ENCODE peak calls at places on chromosomes 6 and 20, in eight cellular contexts. Y is heart left ventricle, G is OCI-LY7, U is endodermal cell, S is suprapubic skin, C is cardiac muscle cell, N is IMR-90, H is stomach. W is an unnamed sample.

GRCh38 chr6:83442752-83443151 is 11.9 kb upstream of the ME1 start:
- DNase-seq in Y (no peak), G (no peak), U (no peak), S (no peak), C (peak), N (peak), H (no peak), W (peak)

GRCh38 chr20:11919571-11919970 is 1.9 kb downstream of the BTBD3 start:
- DNase-seq in Y (no peak), G (no peak), U (no peak), S (no peak), C (no peak), N (no peak), H (no peak), W (no peak)

GRCh38 chr6:21598662-21599061 is 5.1 kb downstream of the SOX4 start:
- DNase-seq in Y (no peak), G (peak), U (no peak), S (no peak), C (peak), N (no peak), H (no peak), W (no peak)

GRCh38 chr6:159359581-159360264 is 190.5 kb downstream of the FNDC1 start:
- DNase-seq in Y (no peak), G (no peak), U (no peak), S (no peak), C (no peak), N (no peak), H (no peak), W (no peak)

GRCh38 chr20:63457737-63458136 is 14.7 kb downstream of the KCNQ2 start:
- DNase-seq in Y (peak), G (no peak), U (no peak), S (no peak), C (peak), N (no peak), H (peak), W (peak)

GRCh38 chr6:71279740-71280139 is 8.9 kb upstream of the OGFRL1 start:
- DNase-seq in Y (no peak), G (no peak), U (no peak), S (no peak), C (no peak), N (no peak), H (no peak), W (no peak)

GRCh38 chr6:137874204-137875001 is 7.3 kb downstream of the TNFAIP3 start:
- DNase-seq in Y (no peak), G (no peak), U (no peak), S (no peak), C (peak), N (no peak), H (peak), W (no peak)

GRCh38 chr6:28542440-28543293 is 17.0 kb downstream of the GPX5 start:
- DNase-seq in Y (no peak), G (peak), U (peak), S (no peak), C (peak), N (peak), H (no peak), W (peak)

GRCh38 chr20:54133434-54134427 is 40.1 kb downstream of the CYP24A1 start:
- DNase-seq in Y (no peak), G (no peak), U (no peak), S (no peak), C (peak), N (peak), H (no peak), W (no peak)

GRCh38 chr20:39342463-39342862 is 380.3 kb downstream of the DHX35 start:
- DNase-seq in Y (no peak), G (no peak), U (no peak), S (no peak), C (no peak), N (no peak), H (no peak), W (peak)

GRCh38 chr20:44771172-44771535 is 25.5 kb downstream of the KCNK15 start:
- DNase-seq in Y (no peak), G (no peak), U (no peak), S (no peak), C (no peak), N (no peak), H (no peak), W (no peak)

GRCh38 chr6:142635130-142635529 is 309.8 kb downstream of the HIVEP2 start:
- DNase-seq in Y (no peak), G (no peak), U (no peak), S (no peak), C (no peak), N (peak), H (no peak), W (no peak)

GRCh38 chr6:157020398-157021266 is 243.5 kb downstream of the ARID1B start:
- DNase-seq in Y (peak), G (peak), U (peak), S (no peak), C (peak), N (peak), H (no peak), W (peak)

GRCh38 chr6:41424370-41425058 is 89.1 kb downstream of the NCR2 start:
- DNase-seq in Y (peak), G (peak), U (peak), S (peak), C (peak), N (peak), H (peak), W (peak)

GRCh38 chr6:145110109-145110508 is 625.2 kb downstream of the EPM2A start:
- DNase-seq in Y (no peak), G (no peak), U (no peak), S (no peak), C (no peak), N (no peak), H (no peak), W (no peak)

GRCh38 chr6:34243901-34244884 is 4.6 kb downstream of the SMIM29 start:
- DNase-seq in Y (peak), G (peak), U (peak), S (no peak), C (peak), N (peak), H (peak), W (peak)

GRCh38 chr6:76671751-76672150 is 599.3 kb upstream of the IMPG1 start:
- DNase-seq in Y (no peak), G (no peak), U (no peak), S (no peak), C (no peak), N (no peak), H (no peak), W (no peak)

GRCh38 chr6:134161036-134161435 is 108.6 kb upstream of the SLC2A12 start:
- DNase-seq in Y (no peak), G (no peak), U (no peak), S (no peak), C (peak), N (peak), H (no peak), W (no peak)

GRCh38 chr6:43706788-43707187 is 19.2 kb upstream of the MRPS18A start:
- DNase-seq in Y (no peak), G (no peak), U (no peak), S (no peak), C (peak), N (peak), H (no peak), W (no peak)

GRCh38 chr6:35140991-35141720 is at the start of gene TCP11:
- DNase-seq in Y (peak), G (no peak), U (peak), S (no peak), C (peak), N (no peak), H (peak), W (no peak)

GRCh38 chr6:142014515-142014914 is 118.2 kb upstream of the GJE1 start:
- DNase-seq in Y (no peak), G (no peak), U (peak), S (no peak), C (peak), N (peak), H (no peak), W (peak)

GRCh38 chr6:111710911-111711310 is 105.2 kb upstream of the TRAF3IP2 start:
- DNase-seq in Y (no peak), G (no peak), U (no peak), S (no peak), C (no peak), N (no peak), H (no peak), W (no peak)

GRCh38 chr20:16123623-16124022 is 449.6 kb downstream of the KIF16B start:
- DNase-seq in Y (no peak), G (no peak), U (no peak), S (no peak), C (no peak), N (no peak), H (no peak), W (no peak)

GRCh38 chr6:303948-304558 is 11.8 kb downstream of the DUSP22 start:
- DNase-seq in Y (no peak), G (no peak), U (peak), S (no peak), C (no peak), N (no peak), H (no peak), W (no peak)

GRCh38 chr20:40805592-40805991 is 116.6 kb upstream of the MAFB start:
- DNase-seq in Y (no peak), G (no peak), U (no peak), S (no peak), C (no peak), N (no peak), H (peak), W (no peak)

GRCh38 chr6:166767191-166767590 is 140.1 kb upstream of the RPS6KA2 start:
- DNase-seq in Y (no peak), G (no peak), U (peak), S (no peak), C (no peak), N (no peak), H (peak), W (no peak)

GRCh38 chr20:2866236-2866635 is 7.0 kb upstream of the PTPRA start:
- DNase-seq in Y (no peak), G (no peak), U (no peak), S (no peak), C (no peak), N (no peak), H (no peak), W (no peak)

GRCh38 chr20:45545754-45546453 is 1.3 kb downstream of the EPPIN start:
- DNase-seq in Y (no peak), G (peak), U (peak), S (no peak), C (peak), N (peak), H (no peak), W (peak)

GRCh38 chr6:161080263-161080970 is 88.8 kb downstream of the MAP3K4 start:
- DNase-seq in Y (no peak), G (no peak), U (no peak), S (no peak), C (peak), N (no peak), H (no peak), W (no peak)

GRCh38 chr20:64142546-64142945 is 21.7 kb upstream of the MYT1 start:
- DNase-seq in Y (no peak), G (no peak), U (no peak), S (peak), C (no peak), N (no peak), H (no peak), W (no peak)

GRCh38 chr20:14117768-14118167 is 122.5 kb downstream of the MACROD2 start:
- DNase-seq in Y (no peak), G (no peak), U (no peak), S (no peak), C (no peak), N (no peak), H (no peak), W (no peak)

GRCh38 chr6:18561006-18561750 is 174.0 kb downstream of the RNF144B start:
- DNase-seq in Y (peak), G (no peak), U (no peak), S (no peak), C (peak), N (no peak), H (no peak), W (peak)

GRCh38 chr6:27062755-27063154 is 184.7 kb upstream of the PRSS16 start:
- DNase-seq in Y (no peak), G (no peak), U (no peak), S (no peak), C (no peak), N (no peak), H (no peak), W (no peak)

GRCh38 chr6:106105493-106105892 is 19.4 kb downstream of the PRDM1 start:
- DNase-seq in Y (no peak), G (no peak), U (no peak), S (no peak), C (no peak), N (no peak), H (no peak), W (no peak)

GRCh38 chr20:23085415-23086055 is 589 bp downstream of the CD93 start:
- DNase-seq in Y (no peak), G (no peak), U (no peak), S (peak), C (no peak), N (no peak), H (no peak), W (no peak)
- H3K27ac ChIP-seq in Y (peak), G (no peak), U (no peak), S (peak), C (no peak), N (no peak), H (peak), W (no peak)

GRCh38 chr20:25310268-25310920 is 62.5 kb downstream of the PYGB start:
- DNase-seq in Y (no peak), G (peak), U (no peak), S (peak), C (peak), N (peak), H (peak), W (peak)
- TF ChIP-seq CTCF in Y (peak), G (peak), U (peak), S (peak), C (peak), N (peak), H (peak), W (peak)

DNA sequence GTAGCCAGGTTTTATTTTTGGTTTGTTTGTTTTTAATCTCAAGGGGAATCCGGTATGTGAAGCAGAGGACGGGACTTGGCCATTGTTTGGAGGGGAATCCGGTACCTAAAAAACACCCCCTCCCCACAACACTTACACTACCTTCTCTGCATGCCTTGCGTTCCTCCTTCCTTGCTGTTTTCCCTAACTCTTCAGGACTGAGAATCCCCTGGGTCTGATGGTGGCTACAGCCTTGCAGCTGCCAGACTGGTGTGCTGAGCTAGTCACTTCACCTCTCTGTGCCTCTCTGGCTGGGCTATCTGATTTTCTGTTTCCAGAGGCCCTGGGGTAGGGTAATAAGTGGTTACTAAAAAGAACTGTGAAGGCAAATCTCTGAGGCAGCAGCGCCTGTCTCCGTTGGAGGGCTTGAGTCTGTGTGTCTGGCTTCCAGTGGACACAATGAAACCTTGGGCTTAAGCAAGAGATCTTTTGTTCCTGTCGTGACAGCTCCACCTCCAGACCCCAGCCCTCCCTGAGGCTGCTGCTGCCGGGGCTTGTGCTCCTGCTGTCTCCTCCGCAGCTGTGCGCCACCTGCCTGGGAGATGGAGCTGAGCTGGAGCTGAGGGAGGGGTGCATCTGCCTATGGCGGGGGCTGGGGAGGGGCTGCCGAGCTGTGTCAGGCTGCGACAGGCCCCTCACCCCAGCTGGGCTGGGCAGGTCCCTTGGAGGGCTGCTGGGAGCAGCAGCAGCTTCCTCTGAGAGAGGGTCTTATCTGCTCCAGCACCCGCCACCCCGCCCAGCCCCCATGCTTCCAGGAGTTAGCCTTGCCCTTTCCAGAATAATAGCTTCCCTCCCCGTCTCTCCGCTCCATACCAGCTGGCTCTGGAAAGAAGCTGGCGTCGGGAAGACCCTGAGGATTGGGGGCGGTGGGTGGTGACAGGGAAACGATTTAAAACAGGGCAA is 65.8 kb upstream of the CCDC167 start:
- DNase-seq in Y (no peak), G (no peak), U (peak), S (no peak), C (no peak), N (no peak), H (no peak), W (peak)
- H3K4me3 ChIP-seq in Y (peak), G (no peak), U (peak), S (peak), C (peak), N (peak), H (peak), W (peak)

GRCh38 chr20:4063631-4064030 is 48.3 kb upstream of the RNF24 start:
- DNase-seq in Y (no peak), G (no peak), U (peak), S (no peak), C (peak), N (peak), H (no peak), W (no peak)

GRCh38 chr20:4065405-4065841 is 50.1 kb upstream of the RNF24 start:
- DNase-seq in Y (no peak), G (no peak), U (no peak), S (no peak), C (peak), N (peak), H (no peak), W (no peak)

GRCh38 chr20:4062721-4063606 is 47.6 kb upstream of the RNF24 start:
- DNase-seq in Y (no peak), G (no peak), U (peak), S (peak), C (peak), N (no peak), H (no peak), W (no peak)

GRCh38 chr20:4066551-4066950 is 51.2 kb upstream of the RNF24 start:
- DNase-seq in Y (no peak), G (no peak), U (no peak), S (no peak), C (no peak), N (no peak), H (no peak), W (no peak)

DNA sequence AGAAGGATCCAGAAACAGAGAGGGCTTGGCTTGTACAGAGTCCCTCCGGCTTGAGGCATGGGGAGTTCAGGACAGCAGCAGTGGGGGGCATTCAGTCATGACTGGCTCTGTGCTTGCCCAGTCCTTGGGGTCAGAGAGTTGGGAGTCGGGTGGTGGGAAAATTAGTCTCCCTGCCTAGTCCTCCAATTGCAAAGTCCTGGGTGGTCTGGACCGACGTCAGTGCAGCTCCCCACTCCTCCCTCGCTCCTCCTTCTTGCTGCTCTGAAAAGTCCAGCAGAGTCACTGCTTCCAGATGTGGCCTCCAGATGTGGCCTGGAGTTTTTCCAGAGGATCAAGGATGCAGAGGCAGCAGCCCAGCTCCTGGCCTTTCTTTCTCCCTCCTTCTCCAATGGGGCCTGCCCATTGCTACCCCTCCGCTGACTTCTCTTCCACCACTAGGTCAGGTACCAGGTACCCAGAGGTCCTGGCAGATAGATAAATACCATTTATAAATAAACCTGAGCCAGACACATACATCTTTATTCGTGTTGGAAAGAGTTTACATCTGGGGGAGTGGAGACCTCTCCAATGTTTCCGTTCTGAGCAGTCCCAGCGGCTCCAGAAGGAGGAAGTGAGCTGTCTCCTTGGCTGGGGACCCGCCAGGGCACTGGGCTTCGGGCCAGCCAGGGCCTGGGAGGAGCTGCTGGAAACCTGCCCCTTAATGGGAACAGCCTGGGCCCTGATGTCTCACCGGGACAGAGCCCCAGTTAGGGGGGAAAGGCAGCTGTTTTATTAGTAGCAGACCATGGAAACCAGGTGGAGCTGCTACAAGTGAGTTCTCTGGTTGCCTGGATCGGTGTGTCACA is 49.0 kb upstream of the RNF24 start:
- DNase-seq in Y (peak), G (no peak), U (peak), S (peak), C (peak), N (peak), H (peak), W (peak)
- H3K27ac ChIP-seq in Y (peak), G (no peak), U (no peak), S (peak), C (peak), N (peak), H (peak), W (peak)

DNA sequence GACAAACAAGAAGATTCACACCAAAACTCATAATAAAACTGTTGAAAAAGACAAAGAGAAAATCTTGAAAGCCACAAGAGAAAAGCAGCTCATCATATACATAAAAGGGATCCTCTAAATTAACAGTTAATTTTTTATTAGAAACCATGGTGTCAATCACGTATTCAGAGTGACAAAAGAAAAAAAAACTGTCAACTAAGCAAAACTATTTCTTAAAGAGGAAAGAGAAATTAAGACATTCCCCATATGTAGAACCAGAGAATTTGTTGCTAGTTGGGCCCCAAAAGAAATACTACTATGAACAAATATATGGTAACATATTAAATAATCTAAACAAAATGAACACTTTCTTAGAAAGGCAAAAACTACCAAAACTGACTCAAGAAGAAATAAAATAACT is 74.3 kb upstream of the TENT5A start:
- DNase-seq in Y (no peak), G (no peak), U (no peak), S (no peak), C (no peak), N (no peak), H (no peak), W (no peak)
- TF ChIP-seq CTCF in Y (no peak), G (no peak), U (no peak), S (no peak), C (no peak), N (no peak), H (no peak), W (no peak)

GRCh38 chr20:37202267-37202943 is 23.1 kb upstream of the MROH8 start:
- DNase-seq in Y (no peak), G (peak), U (peak), S (no peak), C (peak), N (peak), H (no peak), W (peak)
- H3K4me3 ChIP-seq in Y (no peak), G (no peak), U (no peak), S (no peak), C (no peak), N (no peak), H (no peak), W (no peak)

GRCh38 chr6:75632247-75632646 is 30.6 kb downstream of the SENP6 start:
- DNase-seq in Y (no peak), G (no peak), U (no peak), S (no peak), C (no peak), N (peak), H (no peak), W (no peak)
- H3K27ac ChIP-seq in Y (peak), G (no peak), U (no peak), S (no peak), C (peak), N (no peak), H (no peak), W (peak)

GRCh38 chr6:150541587-150541986 is 58.1 kb upstream of the PLEKHG1 start:
- DNase-seq in Y (no peak), G (no peak), U (no peak), S (no peak), C (no peak), N (no peak), H (no peak), W (no peak)

GRCh38 chr6:150544793-150545192 is 54.9 kb upstream of the PLEKHG1 start:
- DNase-seq in Y (no peak), G (no peak), U (no peak), S (no peak), C (no peak), N (no peak), H (no peak), W (no peak)

GRCh38 chr6:150546457-150546856 is 53.2 kb upstream of the PLEKHG1 start:
- DNase-seq in Y (peak), G (no peak), U (no peak), S (no peak), C (no peak), N (no peak), H (no peak), W (no peak)

GRCh38 chr6:150539568-150539967 is 60.1 kb upstream of the PLEKHG1 start:
- DNase-seq in Y (no peak), G (no peak), U (no peak), S (no peak), C (no peak), N (no peak), H (no peak), W (no peak)

GRCh38 chr6:150543178-150543577 is 56.5 kb upstream of the PLEKHG1 start:
- DNase-seq in Y (no peak), G (no peak), U (no peak), S (no peak), C (no peak), N (no peak), H (no peak), W (no peak)
- TF ChIP-seq CTCF in Y (no peak), G (no peak), U (no peak), S (no peak), C (no peak), N (no peak), H (no peak), W (no peak)

W was measured in A673.